ENCODE peak calls at places on chromosomes 12 and 14, in six cellular contexts. One of them, this sample, is unnamed. For H3K27me3, the result is how much of the 10 kb centered on the place peaks cover.

GRCh38 chr12:126191037-126191891 is 1126.0 kb downstream of the AACS start:
- DNase-seq in stomach: no peak
- DNase-seq in body of pancreas: peak
- DNase-seq in breast epithelium: no peak
- DNase-seq in HL-60: no peak
- DNase-seq in fibroblast of lung: no peak
- DNase-seq in this sample: no peak

GRCh38 chr12:124027753-124028559 is 54.9 kb downstream of the ZNF664 start:
- DNase-seq in HL-60: no peak
- DNase-seq in body of pancreas: no peak
- DNase-seq in fibroblast of lung: no peak
- DNase-seq in breast epithelium: no peak
- DNase-seq in stomach: no peak
- DNase-seq in this sample: no peak

GRCh38 chr14:20468773-20469241 is 399 bp upstream of the PNP start:
- DNase-seq in HL-60: no peak
- DNase-seq in breast epithelium: no peak
- DNase-seq in stomach: no peak
- DNase-seq in fibroblast of lung: no peak
- DNase-seq in body of pancreas: peak
- DNase-seq in this sample: no peak

GRCh38 chr12:127389923-127390322 is 877.0 kb upstream of the TMEM132C start:
- DNase-seq in body of pancreas: no peak
- DNase-seq in breast epithelium: no peak
- DNase-seq in fibroblast of lung: peak
- DNase-seq in HL-60: no peak
- DNase-seq in stomach: no peak
- DNase-seq in this sample: peak

GRCh38 chr12:126342866-126343265 is 1277.6 kb downstream of the AACS start:
- DNase-seq in fibroblast of lung: no peak
- DNase-seq in stomach: no peak
- DNase-seq in HL-60: no peak
- DNase-seq in body of pancreas: no peak
- DNase-seq in breast epithelium: no peak
- DNase-seq in this sample: no peak

GRCh38 chr14:55450539-55450938 is 10.1 kb upstream of the TBPL2 start:
- DNase-seq in stomach: no peak
- DNase-seq in fibroblast of lung: no peak
- DNase-seq in HL-60: no peak
- DNase-seq in breast epithelium: no peak
- DNase-seq in body of pancreas: no peak
- DNase-seq in this sample: no peak

GRCh38 chr14:59998575-59998974 is 78.6 kb downstream of the LRRC9 start:
- DNase-seq in stomach: no peak
- DNase-seq in breast epithelium: no peak
- DNase-seq in body of pancreas: no peak
- DNase-seq in fibroblast of lung: no peak
- DNase-seq in HL-60: no peak
- DNase-seq in this sample: no peak

GRCh38 chr14:62289471-62289870 is 527.3 kb downstream of the SNAPC1 start:
- DNase-seq in body of pancreas: no peak
- DNase-seq in breast epithelium: no peak
- DNase-seq in fibroblast of lung: peak
- DNase-seq in HL-60: no peak
- DNase-seq in stomach: no peak
- DNase-seq in this sample: no peak

GRCh38 chr14:22981090-22982012 is 1.0 kb downstream of the AJUBA start:
- DNase-seq in HL-60: no peak
- DNase-seq in fibroblast of lung: no peak
- DNase-seq in body of pancreas: peak
- DNase-seq in breast epithelium: no peak
- DNase-seq in stomach: no peak
- DNase-seq in this sample: no peak

GRCh38 chr14:99563749-99564129 is 40.3 kb downstream of the CCDC85C start:
- DNase-seq in breast epithelium: no peak
- DNase-seq in stomach: no peak
- DNase-seq in body of pancreas: no peak
- DNase-seq in fibroblast of lung: no peak
- DNase-seq in HL-60: no peak
- DNase-seq in this sample: no peak

GRCh38 chr12:95738024-95738611 is 52.4 kb downstream of the NTN4 start:
- DNase-seq in HL-60: no peak
- DNase-seq in stomach: peak
- DNase-seq in body of pancreas: peak
- DNase-seq in fibroblast of lung: no peak
- DNase-seq in breast epithelium: no peak
- DNase-seq in this sample: no peak

GRCh38 chr12:70721958-70722357 is 84.7 kb upstream of the PTPRB start:
- DNase-seq in HL-60: no peak
- DNase-seq in body of pancreas: no peak
- DNase-seq in stomach: no peak
- DNase-seq in fibroblast of lung: no peak
- DNase-seq in breast epithelium: no peak
- DNase-seq in this sample: no peak

GRCh38 chr12:57454566-57455373 is at the start of gene INHBE:
- DNase-seq in body of pancreas: no peak
- DNase-seq in HL-60: no peak
- DNase-seq in breast epithelium: no peak
- DNase-seq in stomach: no peak
- DNase-seq in fibroblast of lung: peak
- DNase-seq in this sample: peak

GRCh38 chr12:113917393-113917792 is 48.7 kb downstream of the RBM19 start:
- DNase-seq in breast epithelium: no peak
- DNase-seq in body of pancreas: no peak
- DNase-seq in fibroblast of lung: no peak
- DNase-seq in stomach: no peak
- DNase-seq in HL-60: no peak
- DNase-seq in this sample: no peak

GRCh38 chr12:48881652-48882324 is 16.1 kb upstream of the RND1 start:
- DNase-seq in HL-60: no peak
- DNase-seq in stomach: no peak
- DNase-seq in breast epithelium: no peak
- DNase-seq in fibroblast of lung: no peak
- DNase-seq in body of pancreas: no peak
- DNase-seq in this sample: no peak
- H3K4me3 ChIP-seq in HL-60: no peak
- H3K4me3 ChIP-seq in stomach: peak
- H3K4me3 ChIP-seq in breast epithelium: no peak
- H3K4me3 ChIP-seq in fibroblast of lung: no peak
- H3K4me3 ChIP-seq in body of pancreas: no peak
- H3K4me3 ChIP-seq in this sample: no peak

GRCh38 chr12:103431387-103431786 is 64.4 kb downstream of the C12orf42 start:
- DNase-seq in body of pancreas: no peak
- DNase-seq in breast epithelium: no peak
- DNase-seq in fibroblast of lung: no peak
- DNase-seq in stomach: no peak
- DNase-seq in HL-60: no peak
- DNase-seq in this sample: no peak
- TF ChIP-seq CTCF in body of pancreas: no peak
- TF ChIP-seq CTCF in breast epithelium: no peak
- TF ChIP-seq CTCF in fibroblast of lung: no peak
- TF ChIP-seq CTCF in stomach: no peak
- TF ChIP-seq CTCF in HL-60: no peak
- TF ChIP-seq CTCF in this sample: no peak

DNA sequence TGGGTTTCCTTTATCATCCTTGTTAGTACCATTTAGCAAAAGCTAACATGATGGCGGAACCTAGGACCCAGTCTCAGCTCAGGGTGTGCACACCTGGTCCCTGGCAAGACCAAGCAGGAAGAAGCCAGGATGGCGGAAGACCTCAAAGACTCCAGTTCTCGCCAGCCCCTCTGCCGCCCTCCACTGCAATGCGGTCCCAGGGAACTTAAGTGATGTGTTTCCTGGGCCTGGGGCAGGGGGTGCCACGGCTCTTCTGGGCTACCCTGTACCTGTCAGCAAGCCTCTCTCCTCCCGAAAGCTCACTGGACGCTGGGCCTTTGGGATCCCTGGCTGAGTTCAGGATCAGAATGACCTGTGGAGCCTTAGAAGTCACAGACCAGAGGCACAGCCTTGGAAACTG is 71.3 kb downstream of the FBXL14 start:
- DNase-seq in body of pancreas: no peak
- DNase-seq in stomach: no peak
- DNase-seq in breast epithelium: peak
- DNase-seq in HL-60: no peak
- DNase-seq in fibroblast of lung: no peak
- DNase-seq in this sample: no peak
- H3K27me3 ChIP-seq in body of pancreas: under half
- H3K27me3 ChIP-seq in stomach: under half
- H3K27me3 ChIP-seq in breast epithelium: under half
- H3K27me3 ChIP-seq in HL-60: under half
- H3K27me3 ChIP-seq in fibroblast of lung: under half
- H3K27me3 ChIP-seq in this sample: under half

GRCh38 chr14:91367173-91368171 is 50.1 kb downstream of the CCDC88C start:
- DNase-seq in HL-60: no peak
- DNase-seq in body of pancreas: peak
- DNase-seq in stomach: peak
- DNase-seq in fibroblast of lung: peak
- DNase-seq in breast epithelium: peak
- DNase-seq in this sample: peak
- H3K4me3 ChIP-seq in HL-60: no peak
- H3K4me3 ChIP-seq in body of pancreas: no peak
- H3K4me3 ChIP-seq in stomach: no peak
- H3K4me3 ChIP-seq in fibroblast of lung: no peak
- H3K4me3 ChIP-seq in breast epithelium: no peak
- H3K4me3 ChIP-seq in this sample: no peak

This sample was measured in kidney epithelial cell.